ENCODE peak calls at places on chromosomes 11 and 22, in five cellular contexts. T is GM23338, M is Peyer's patch, U is cardiac muscle cell, I is right atrium auricular region. K is an unnamed sample. For H3K4me1, the result is how much of the 10 kb centered on the place peaks cover.

GRCh38 chr11:13717331-13717730 is 48.9 kb downstream of the FAR1 start:
- DNase-seq in U (peak), I (no peak), T (no peak), M (no peak), K (no peak)

GRCh38 chr11:117989351-117990102 is 3.3 kb downstream of the IL10RA start:
- DNase-seq in U (no peak), M (no peak), I (no peak), T (no peak), K (peak)

GRCh38 chr11:119975561-119976152 is 162.3 kb downstream of the TRIM29 start:
- DNase-seq in U (no peak), T (peak), M (no peak), I (no peak), K (no peak)

GRCh38 chr22:45948081-45948648 is 28.8 kb downstream of the WNT7B start:
- DNase-seq in U (no peak), T (no peak), I (no peak), M (no peak), K (no peak)

GRCh38 chr11:61967924-61968757 is 707 bp upstream of the FTH1 start:
- DNase-seq in M (peak), I (peak), U (no peak), T (peak), K (peak)

GRCh38 chr11:105937738-105938137 is 84.3 kb downstream of the MSANTD4 start:
- DNase-seq in U (peak), M (no peak), T (peak), I (no peak), K (no peak)

GRCh38 chr11:58742140-58742539 is 10.4 kb upstream of the GLYAT start:
- DNase-seq in M (no peak), U (no peak), T (no peak), I (no peak), K (no peak)

GRCh38 chr11:109747839-109748238 is 325.8 kb downstream of the C11orf87 start:
- DNase-seq in M (no peak), T (no peak), I (no peak), U (no peak), K (no peak)

DNA sequence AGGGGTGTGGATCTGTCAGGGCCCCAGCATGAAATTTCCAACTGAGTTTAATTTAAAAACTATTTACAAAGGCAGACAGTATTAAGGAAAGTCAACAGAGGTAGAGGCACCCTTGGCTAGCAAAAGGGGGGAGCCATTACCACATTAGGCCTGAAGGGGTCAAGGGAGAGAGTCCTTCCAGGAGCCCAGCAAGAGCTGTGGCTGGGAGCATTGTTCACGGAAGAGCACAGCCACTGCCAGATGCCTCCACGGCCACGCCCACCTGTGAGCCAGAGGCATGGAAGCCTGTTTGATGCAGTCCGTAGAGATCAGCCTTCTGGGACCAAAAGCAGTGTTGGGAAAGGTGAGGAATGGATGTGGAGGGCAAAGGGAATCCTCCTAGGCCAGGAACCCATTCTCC is 102.6 kb downstream of the GALNT18 start:
- DNase-seq in M (no peak), U (no peak), T (peak), I (no peak), K (no peak)
- TF ChIP-seq CTCF in M (no peak), U (no peak), T (peak), I (no peak), K (no peak)

GRCh38 chr11:67285541-67286498 is 3.3 kb upstream of the ANKRD13D start:
- DNase-seq in T (no peak), M (no peak), U (no peak), I (no peak), K (peak)
- H3K4me1 ChIP-seq in T (under half), M (under half), U (under half), I (under half), K (half or more)

GRCh38 chr11:91220476-91221202 is 997.8 kb upstream of the CHORDC1 start:
- DNase-seq in U (peak), T (no peak), M (no peak), I (no peak), K (no peak)
- TF ChIP-seq CTCF in U (no peak), T (peak), M (no peak), I (no peak), K (no peak)

GRCh38 chr11:94782446-94782845 is 14.3 kb downstream of the AMOTL1 start:
- DNase-seq in U (peak), M (no peak), T (no peak), I (no peak), K (no peak)
- H3K4me1 ChIP-seq in U (under half), M (under half), T (under half), I (half or more), K (half or more)

DNA sequence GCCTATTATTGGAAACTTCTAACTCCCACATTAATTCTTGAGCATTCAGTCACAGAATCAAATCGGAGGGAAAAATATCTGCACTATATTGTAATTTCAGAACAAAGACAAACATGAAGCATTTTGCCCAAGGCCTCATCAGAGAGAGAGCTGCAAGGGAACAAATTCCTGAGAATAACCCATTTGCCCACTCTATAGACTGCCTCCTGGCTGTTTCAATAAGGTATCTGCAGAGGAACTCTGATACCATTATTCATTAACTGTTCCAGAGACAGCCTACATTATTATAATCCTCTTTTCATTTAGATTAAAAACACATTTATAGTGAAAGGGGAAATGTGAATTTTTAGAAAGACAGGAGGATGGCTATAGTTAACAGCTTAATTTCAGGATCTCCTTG is 663.9 kb downstream of the DLG2 start:
- DNase-seq in M (no peak), U (no peak), T (peak), I (no peak), K (no peak)
- TF ChIP-seq CTCF in M (no peak), U (no peak), T (peak), I (no peak), K (no peak)

DNA sequence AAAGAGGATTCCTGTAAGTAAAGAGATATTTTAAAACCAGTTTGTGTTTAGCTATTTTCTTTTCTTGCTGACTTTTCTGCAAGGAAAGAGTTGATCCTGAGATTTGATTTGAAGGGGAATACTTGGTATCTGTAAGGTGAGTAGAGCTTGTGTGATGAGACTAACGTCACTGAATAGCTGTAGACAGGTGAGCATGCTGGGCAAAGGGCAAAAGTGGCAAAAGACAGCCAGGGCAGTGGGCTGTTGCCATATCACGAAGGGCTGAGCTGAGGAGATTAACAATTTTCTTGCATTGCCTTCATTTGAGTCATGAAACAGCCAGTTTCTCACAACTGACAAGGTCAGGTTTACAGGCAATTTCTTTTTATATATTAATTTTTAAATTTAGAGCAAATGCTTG is 21.1 kb downstream of the CRKL start:
- DNase-seq in U (no peak), M (peak), T (no peak), I (no peak), K (no peak)
- H3K4me1 ChIP-seq in U (under half), M (half or more), T (under half), I (half or more), K (half or more)

K was measured in lower lobe of right lung.